ENCODE peak calls at places on chromosome 16, in ten cellular contexts. Z, D, L, J, B, I, H, F, W and K are unnamed samples.

GRCh38 chr16:27401768-27402568 is at the start of gene IL21R:
- DNase-seq in W (peak; percentile 50), I (no peak), J (peak; percentile 82), D (peak; percentile 67), F (peak; percentile 14), L (peak; percentile 68), H (no peak), Z (peak; percentile 61), B (peak; percentile 87), K (no peak)

GRCh38 chr16:74487634-74488495 is 66.6 kb upstream of the CLEC18B start:
- DNase-seq in L (no peak), J (no peak), H (no peak), D (no peak), F (no peak), B (no peak), I (no peak), Z (no peak), W (no peak), K (no peak)

GRCh38 chr16:46972971-46973456 is 460 bp downstream of the DNAJA2 start:
- DNase-seq in I (peak; percentile 40), D (peak; percentile 72), Z (no peak), F (peak; percentile 67), B (peak; percentile 68), H (peak; percentile 51), L (no peak), J (peak; percentile 68), W (peak; percentile 50), K (no peak)

GRCh38 chr16:49596699-49597291 is 223.2 kb downstream of the C16orf78 start:
- DNase-seq in B (no peak), Z (no peak), L (peak; percentile 71), J (no peak), W (peak; percentile 24), F (no peak), I (no peak), D (peak; percentile 43), H (no peak), K (no peak)

GRCh38 chr16:48408688-48409087 is 23.5 kb upstream of the SIAH1 start:
- DNase-seq in J (peak; percentile 57), Z (peak; percentile 67), F (no peak), H (no peak), D (peak; percentile 72), B (no peak), L (no peak), W (peak; percentile 39), I (no peak), K (no peak)

GRCh38 chr16:89924298-89924924 is 1.3 kb downstream of the TUBB3 start:
- DNase-seq in L (no peak), J (no peak), I (peak; percentile 68), B (peak; percentile 91), F (peak; percentile 94), W (no peak), H (peak; percentile 94), D (no peak), Z (peak; percentile 44), K (no peak)

GRCh38 chr16:50677351-50677750 is 3.8 kb downstream of the SNX20 start:
- DNase-seq in Z (no peak), J (peak; percentile 45), H (peak; percentile 44), F (no peak), I (no peak), L (no peak), D (no peak), W (no peak), B (no peak), K (no peak)

GRCh38 chr16:68383858-68384257 is 64.5 kb downstream of the SMPD3 start:
- DNase-seq in H (no peak), Z (no peak), D (no peak), B (no peak), I (no peak), J (peak; percentile 12), F (no peak), W (no peak), L (no peak), K (no peak)

GRCh38 chr16:527015-527903 is at the start of gene CAPN15:
- DNase-seq in H (peak; percentile 90), D (peak; percentile 93), J (peak; percentile 91), F (peak; percentile 95), B (peak; percentile 92), W (peak; percentile 90), Z (peak; percentile 79), L (peak; percentile 95), I (peak; percentile 92), K (no peak)
- TF ChIP-seq CTCF in H (no peak), D (peak; percentile 47), J (no peak), F (peak; percentile 29), B (no peak), W (peak; percentile 20), Z (no peak), L (no peak), I (no peak), K (no peak)

DNA sequence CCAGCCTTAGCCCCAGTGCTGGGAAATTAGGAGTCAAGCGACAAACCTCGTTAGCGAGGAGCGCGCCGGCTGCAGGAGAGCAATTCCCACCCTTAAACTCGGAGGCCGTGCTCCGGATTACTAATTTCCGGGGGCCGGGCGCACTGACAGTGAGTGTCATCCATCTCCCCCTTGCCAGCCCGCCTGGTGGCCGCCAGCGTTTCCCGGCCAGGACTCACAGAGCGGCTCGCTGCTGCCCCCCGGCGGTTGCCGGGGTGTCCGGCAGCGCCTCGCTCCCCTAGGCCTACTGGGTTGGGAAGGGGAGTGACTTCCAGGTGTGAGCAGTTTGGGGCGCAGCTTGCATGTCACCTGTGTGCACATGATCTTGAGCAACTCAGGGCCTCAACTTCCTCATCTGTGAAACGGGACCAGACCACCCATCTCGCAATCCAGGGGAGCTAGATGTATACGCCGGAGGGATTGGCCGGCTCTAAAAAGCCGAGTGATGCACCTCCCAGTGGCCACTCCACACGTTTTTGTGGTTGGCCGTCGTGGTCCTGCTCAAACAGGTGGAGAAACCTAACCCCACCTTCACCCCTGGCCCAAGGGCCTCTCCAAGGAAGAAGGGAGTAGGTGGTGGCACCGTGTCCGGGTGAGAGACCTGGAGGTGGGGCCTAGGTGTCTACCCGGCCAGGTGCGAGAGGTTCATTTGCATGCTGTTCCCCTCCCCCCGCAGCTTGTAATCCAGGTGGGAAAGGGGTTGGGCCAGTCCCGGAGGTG is 2.5 kb upstream of the GSE1 start:
- DNase-seq in I (peak; percentile 92), D (peak; percentile 95), Z (peak; percentile 81), B (peak; percentile 91), J (peak; percentile 89), W (peak; percentile 89), F (peak; percentile 95), L (peak; percentile 89), H (peak; percentile 99), K (no peak)
- H3K4me3 ChIP-seq in I (peak overlapping the region; percentile 75), D (no peak overlapping the region), Z (no peak overlapping the region), B (peak overlapping the region; percentile 76), J (peak overlapping the region; percentile 71), W (peak overlapping the region; percentile 78), F (peak overlapping the region; percentile 73), L (peak overlapping the region; percentile 87), H (peak overlapping the region; percentile 84), K (peak overlapping the region; percentile 81)

GRCh38 chr16:3664187-3664896 is 9.9 kb downstream of the DNASE1 start:
- DNase-seq in Z (no peak), W (no peak), J (no peak), F (no peak), H (no peak), I (no peak), L (no peak), D (no peak), B (no peak), K (no peak)

GRCh38 chr16:3668626-3669025 is 14.1 kb downstream of the DNASE1 start:
- DNase-seq in Z (no peak), L (no peak), H (no peak), J (no peak), F (no peak), D (no peak), W (no peak), B (no peak), I (no peak), K (no peak)

GRCh38 chr16:3662601-3663000 is 8.1 kb downstream of the DNASE1 start:
- DNase-seq in Z (no peak), W (no peak), D (no peak), B (no peak), H (no peak), F (no peak), J (peak; percentile 35), I (no peak), L (no peak), K (no peak)

GRCh38 chr16:3669067-3669466 is 14.6 kb downstream of the DNASE1 start:
- DNase-seq in F (no peak), L (no peak), B (no peak), W (no peak), J (no peak), Z (no peak), H (no peak), D (no peak), I (no peak), K (no peak)

DNA sequence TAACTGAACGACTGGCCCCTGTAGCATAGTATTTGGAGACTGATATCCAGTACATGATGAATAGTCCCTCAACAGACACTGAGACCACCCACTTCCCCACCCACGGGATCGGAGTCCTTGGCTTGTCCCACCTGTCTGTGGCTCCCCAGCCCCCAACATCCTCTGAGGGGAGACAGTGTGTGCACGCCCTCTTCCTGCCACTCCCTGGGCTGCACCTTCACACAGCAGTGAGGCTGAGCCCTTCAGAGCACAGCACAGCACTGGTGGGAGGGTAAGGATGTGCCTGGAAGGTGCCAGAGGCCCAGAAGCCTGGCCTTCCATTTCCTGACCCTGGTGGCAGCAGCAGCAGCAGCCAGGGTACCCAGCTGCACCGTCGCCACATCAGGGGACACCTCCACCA is 11.0 kb downstream of the DNASE1 start:
- DNase-seq in H (no peak), F (no peak), B (peak; percentile 57), I (no peak), W (no peak), D (no peak), L (no peak), J (no peak), Z (no peak), K (no peak)
- TF ChIP-seq CTCF in H (no peak), F (no peak), B (peak; percentile 68), I (no peak), W (no peak), D (no peak), L (no peak), J (no peak), Z (no peak), K (no peak)

GRCh38 chr16:3953728-3954410 is 73.4 kb upstream of the CREBBP start:
- DNase-seq in L (no peak), H (no peak), J (no peak), Z (no peak), F (peak; percentile 57), B (no peak), I (no peak), D (no peak), W (no peak), K (no peak)

GRCh38 chr16:3950343-3951193 is 70.1 kb upstream of the CREBBP start:
- DNase-seq in D (peak; percentile 95), Z (peak; percentile 99), F (no peak), B (no peak), L (peak; percentile 96), W (peak; percentile 54), J (peak; percentile 86), I (no peak), H (no peak), K (no peak)

GRCh38 chr16:3949946-3950342 is 69.4 kb upstream of the CREBBP start:
- DNase-seq in W (no peak), D (no peak), J (no peak), B (no peak), L (no peak), I (no peak), H (no peak), F (no peak), Z (no peak), K (no peak)

GRCh38 chr16:3952342-3953131 is 72.0 kb upstream of the CREBBP start:
- DNase-seq in W (no peak), F (peak; percentile 53), J (no peak), Z (no peak), D (peak; percentile 89), B (peak; percentile 4), I (no peak), H (peak; percentile 25), L (peak; percentile 96), K (no peak)

GRCh38 chr16:3951861-3952332 is 71.4 kb upstream of the CREBBP start:
- DNase-seq in I (no peak), H (no peak), L (no peak), B (no peak), D (no peak), Z (peak; percentile 28), J (no peak), W (no peak), F (no peak), K (no peak)
- H3K4me3 ChIP-seq in I (no peak overlapping the region), H (no peak overlapping the region), L (peak overlapping the region; percentile 30), B (no peak overlapping the region), D (no peak overlapping the region), Z (no peak overlapping the region), J (no peak overlapping the region), W (no peak overlapping the region), F (no peak overlapping the region), K (no peak overlapping the region)